ENCODE peak calls at places on chromosomes 5 and 9, in ten cellular contexts. One of them, this sample, is unnamed.

GRCh38 chr9:95363051-95363841 is 45.7 kb upstream of the FANCC start:
- DNase-seq in stimulated activated effector memory CD8-positive, alpha-beta T cell treated with anti-CD3 and anti-CD28 coated beads, Interleukin-12 subunit alpha, Interleukin-12 subunit beta, amount 100 ng/mL, for 72 hours: no peak
- DNase-seq in posterior cingulate gyrus: no peak
- DNase-seq in AG10803: peak; percentile 48
- DNase-seq in B cell: no peak
- DNase-seq in C1 segment of cervical spinal cord: no peak
- DNase-seq in stimulated activated naive B cell treated with anti-CD40 and anti-IgM and Interleukin-4, amounts not matched to agents 10 μg/mL and 1 μg/mL and 100 μg/mL, for 72 hours: no peak
- DNase-seq in Right ventricle myocardium superior: no peak
- DNase-seq in stomach: no peak
- DNase-seq in fibroblast of pulmonary artery: peak; percentile 4
- DNase-seq in this sample: no peak

GRCh38 chr5:6506631-6507030 is 58.0 kb downstream of the UBE2QL1 start:
- DNase-seq in stimulated activated effector memory CD8-positive, alpha-beta T cell treated with anti-CD3 and anti-CD28 coated beads, Interleukin-12 subunit alpha, Interleukin-12 subunit beta, amount 100 ng/mL, for 72 hours: no peak
- DNase-seq in posterior cingulate gyrus: no peak
- DNase-seq in AG10803: no peak
- DNase-seq in B cell: no peak
- DNase-seq in C1 segment of cervical spinal cord: no peak
- DNase-seq in stimulated activated naive B cell treated with anti-CD40 and anti-IgM and Interleukin-4, amounts not matched to agents 10 μg/mL and 1 μg/mL and 100 μg/mL, for 72 hours: no peak
- DNase-seq in Right ventricle myocardium superior: no peak
- DNase-seq in stomach: no peak
- DNase-seq in fibroblast of pulmonary artery: no peak
- DNase-seq in this sample: no peak

GRCh38 chr9:34176089-34176488 is 2.8 kb upstream of the UBAP1 start:
- DNase-seq in stimulated activated effector memory CD8-positive, alpha-beta T cell treated with anti-CD3 and anti-CD28 coated beads, Interleukin-12 subunit alpha, Interleukin-12 subunit beta, amount 100 ng/mL, for 72 hours: no peak
- DNase-seq in posterior cingulate gyrus: no peak
- DNase-seq in AG10803: no peak
- DNase-seq in B cell: no peak
- DNase-seq in C1 segment of cervical spinal cord: no peak
- DNase-seq in stimulated activated naive B cell treated with anti-CD40 and anti-IgM and Interleukin-4, amounts not matched to agents 10 μg/mL and 1 μg/mL and 100 μg/mL, for 72 hours: no peak
- DNase-seq in Right ventricle myocardium superior: no peak
- DNase-seq in stomach: no peak
- DNase-seq in fibroblast of pulmonary artery: no peak
- DNase-seq in this sample: no peak

GRCh38 chr5:134003064-134003956 is 1.5 kb downstream of the VDAC1 start:
- DNase-seq in stimulated activated effector memory CD8-positive, alpha-beta T cell treated with anti-CD3 and anti-CD28 coated beads, Interleukin-12 subunit alpha, Interleukin-12 subunit beta, amount 100 ng/mL, for 72 hours: no peak
- DNase-seq in posterior cingulate gyrus: no peak
- DNase-seq in AG10803: no peak
- DNase-seq in B cell: no peak
- DNase-seq in C1 segment of cervical spinal cord: no peak
- DNase-seq in stimulated activated naive B cell treated with anti-CD40 and anti-IgM and Interleukin-4, amounts not matched to agents 10 μg/mL and 1 μg/mL and 100 μg/mL, for 72 hours: no peak
- DNase-seq in Right ventricle myocardium superior: peak; percentile 22
- DNase-seq in stomach: no peak
- DNase-seq in fibroblast of pulmonary artery: no peak
- DNase-seq in this sample: no peak

GRCh38 chr5:112263469-112263868 is 155.6 kb downstream of the EPB41L4A start:
- DNase-seq in stimulated activated effector memory CD8-positive, alpha-beta T cell treated with anti-CD3 and anti-CD28 coated beads, Interleukin-12 subunit alpha, Interleukin-12 subunit beta, amount 100 ng/mL, for 72 hours: no peak
- DNase-seq in posterior cingulate gyrus: no peak
- DNase-seq in AG10803: no peak
- DNase-seq in B cell: no peak
- DNase-seq in C1 segment of cervical spinal cord: no peak
- DNase-seq in stimulated activated naive B cell treated with anti-CD40 and anti-IgM and Interleukin-4, amounts not matched to agents 10 μg/mL and 1 μg/mL and 100 μg/mL, for 72 hours: no peak
- DNase-seq in Right ventricle myocardium superior: no peak
- DNase-seq in stomach: no peak
- DNase-seq in fibroblast of pulmonary artery: no peak
- DNase-seq in this sample: no peak

GRCh38 chr9:128396970-128397613 is 23.6 kb upstream of the CERCAM start:
- DNase-seq in stimulated activated effector memory CD8-positive, alpha-beta T cell treated with anti-CD3 and anti-CD28 coated beads, Interleukin-12 subunit alpha, Interleukin-12 subunit beta, amount 100 ng/mL, for 72 hours: no peak
- DNase-seq in posterior cingulate gyrus: no peak
- DNase-seq in AG10803: no peak
- DNase-seq in B cell: peak; percentile 18
- DNase-seq in C1 segment of cervical spinal cord: no peak
- DNase-seq in stimulated activated naive B cell treated with anti-CD40 and anti-IgM and Interleukin-4, amounts not matched to agents 10 μg/mL and 1 μg/mL and 100 μg/mL, for 72 hours: no peak
- DNase-seq in Right ventricle myocardium superior: peak; percentile 70
- DNase-seq in stomach: no peak
- DNase-seq in fibroblast of pulmonary artery: no peak
- DNase-seq in this sample: no peak

GRCh38 chr5:100797863-100798262 is 105.2 kb downstream of the ST8SIA4 start:
- DNase-seq in stimulated activated effector memory CD8-positive, alpha-beta T cell treated with anti-CD3 and anti-CD28 coated beads, Interleukin-12 subunit alpha, Interleukin-12 subunit beta, amount 100 ng/mL, for 72 hours: no peak
- DNase-seq in posterior cingulate gyrus: no peak
- DNase-seq in AG10803: no peak
- DNase-seq in B cell: no peak
- DNase-seq in C1 segment of cervical spinal cord: no peak
- DNase-seq in stimulated activated naive B cell treated with anti-CD40 and anti-IgM and Interleukin-4, amounts not matched to agents 10 μg/mL and 1 μg/mL and 100 μg/mL, for 72 hours: no peak
- DNase-seq in Right ventricle myocardium superior: no peak
- DNase-seq in stomach: no peak
- DNase-seq in fibroblast of pulmonary artery: peak; percentile 56
- DNase-seq in this sample: no peak

GRCh38 chr5:172525633-172526360 is 71.5 kb upstream of the SH3PXD2B start:
- DNase-seq in stimulated activated effector memory CD8-positive, alpha-beta T cell treated with anti-CD3 and anti-CD28 coated beads, Interleukin-12 subunit alpha, Interleukin-12 subunit beta, amount 100 ng/mL, for 72 hours: peak; percentile 13
- DNase-seq in posterior cingulate gyrus: no peak
- DNase-seq in AG10803: no peak
- DNase-seq in B cell: no peak
- DNase-seq in C1 segment of cervical spinal cord: no peak
- DNase-seq in stimulated activated naive B cell treated with anti-CD40 and anti-IgM and Interleukin-4, amounts not matched to agents 10 μg/mL and 1 μg/mL and 100 μg/mL, for 72 hours: no peak
- DNase-seq in Right ventricle myocardium superior: no peak
- DNase-seq in stomach: no peak
- DNase-seq in fibroblast of pulmonary artery: no peak
- DNase-seq in this sample: no peak

GRCh38 chr9:117412841-117413240 is 2.0 kb downstream of the ASTN2 start:
- DNase-seq in stimulated activated effector memory CD8-positive, alpha-beta T cell treated with anti-CD3 and anti-CD28 coated beads, Interleukin-12 subunit alpha, Interleukin-12 subunit beta, amount 100 ng/mL, for 72 hours: no peak
- DNase-seq in posterior cingulate gyrus: no peak
- DNase-seq in AG10803: no peak
- DNase-seq in B cell: no peak
- DNase-seq in C1 segment of cervical spinal cord: no peak
- DNase-seq in stimulated activated naive B cell treated with anti-CD40 and anti-IgM and Interleukin-4, amounts not matched to agents 10 μg/mL and 1 μg/mL and 100 μg/mL, for 72 hours: no peak
- DNase-seq in Right ventricle myocardium superior: no peak
- DNase-seq in stomach: no peak
- DNase-seq in fibroblast of pulmonary artery: no peak
- DNase-seq in this sample: no peak

GRCh38 chr5:1807479-1808185 is 6.4 kb downstream of the NDUFS6 start:
- DNase-seq in stimulated activated effector memory CD8-positive, alpha-beta T cell treated with anti-CD3 and anti-CD28 coated beads, Interleukin-12 subunit alpha, Interleukin-12 subunit beta, amount 100 ng/mL, for 72 hours: no peak
- DNase-seq in posterior cingulate gyrus: no peak
- DNase-seq in AG10803: no peak
- DNase-seq in B cell: no peak
- DNase-seq in C1 segment of cervical spinal cord: no peak
- DNase-seq in stimulated activated naive B cell treated with anti-CD40 and anti-IgM and Interleukin-4, amounts not matched to agents 10 μg/mL and 1 μg/mL and 100 μg/mL, for 72 hours: no peak
- DNase-seq in Right ventricle myocardium superior: peak; percentile 20
- DNase-seq in stomach: no peak
- DNase-seq in fibroblast of pulmonary artery: no peak
- DNase-seq in this sample: no peak

GRCh38 chr5:11385901-11386293 is 518.3 kb downstream of the CTNND2 start:
- DNase-seq in stimulated activated effector memory CD8-positive, alpha-beta T cell treated with anti-CD3 and anti-CD28 coated beads, Interleukin-12 subunit alpha, Interleukin-12 subunit beta, amount 100 ng/mL, for 72 hours: no peak
- DNase-seq in posterior cingulate gyrus: no peak
- DNase-seq in AG10803: no peak
- DNase-seq in B cell: no peak
- DNase-seq in C1 segment of cervical spinal cord: peak; percentile 42
- DNase-seq in stimulated activated naive B cell treated with anti-CD40 and anti-IgM and Interleukin-4, amounts not matched to agents 10 μg/mL and 1 μg/mL and 100 μg/mL, for 72 hours: no peak
- DNase-seq in Right ventricle myocardium superior: no peak
- DNase-seq in stomach: no peak
- DNase-seq in fibroblast of pulmonary artery: no peak
- DNase-seq in this sample: peak; percentile 47